ENCODE peak calls at places on chromosome 11, in seven cellular contexts. Q, R, N, T, E, Z and F are unnamed samples.

GRCh38 chr11:131136476-131136875 is 220.2 kb upstream of the SNX19 start:
- DNase-seq in Q (no peak), R (no peak), N (no peak), T (no peak), E (no peak), Z (no peak), F (no peak)

GRCh38 chr11:57349491-57350274 is 11.5 kb downstream of the P2RX3 start:
- DNase-seq in Q (peak; percentile 79), R (peak; percentile 74), N (no peak), T (peak; percentile 23), E (no peak), Z (peak; percentile 44), F (peak; percentile 39)

GRCh38 chr11:128567130-128567529 is 20.2 kb downstream of the ETS1 start:
- DNase-seq in Q (no peak), R (no peak), N (no peak), T (no peak), E (no peak), Z (no peak), F (no peak)

GRCh38 chr11:69534166-69534530 is 52.7 kb downstream of the LINC01488 start:
- DNase-seq in Q (peak; percentile 38), R (no peak), N (no peak), T (no peak), E (no peak), Z (no peak), F (no peak)

GRCh38 chr11:18408558-18409242 is 3.4 kb upstream of the LDHC start:
- DNase-seq in Q (no peak), R (no peak), N (no peak), T (no peak), E (no peak), Z (no peak), F (no peak)

GRCh38 chr11:1922411-1923113 is 3.1 kb downstream of the TNNT3 start:
- DNase-seq in Q (no peak), R (no peak), N (no peak), T (no peak), E (no peak), Z (no peak), F (peak; percentile 48)

GRCh38 chr11:42996742-42997307 is 315.0 kb upstream of the API5 start:
- DNase-seq in Q (no peak), R (no peak), N (no peak), T (no peak), E (no peak), Z (no peak), F (no peak)

GRCh38 chr11:119623682-119624081 is 105.3 kb downstream of the NECTIN1 start:
- DNase-seq in Q (no peak), R (no peak), N (no peak), T (no peak), E (no peak), Z (no peak), F (no peak)

GRCh38 chr11:2862950-2863618 is 22.5 kb downstream of the CDKN1C start:
- DNase-seq in Q (no peak), R (no peak), N (no peak), T (no peak), E (no peak), Z (peak; percentile 49), F (no peak)

GRCh38 chr11:9617960-9618359 is 44.5 kb downstream of the WEE1 start:
- DNase-seq in Q (no peak), R (no peak), N (peak; percentile 85), T (no peak), E (no peak), Z (no peak), F (no peak)

GRCh38 chr11:11534981-11535380 is 86.8 kb downstream of the GALNT18 start:
- DNase-seq in Q (no peak), R (no peak), N (no peak), T (peak; percentile 73), E (no peak), Z (no peak), F (no peak)